ENCODE peak calls at places on chromosome 18, in ten cellular contexts. G, M, A, Y, W, I, Z, J, O and F are unnamed samples.

GRCh38 chr18:995641-996040 is 91.0 kb downstream of the ADCYAP1 start:
- DNase-seq in G (peak), M (no peak), A (no peak), Y (no peak), W (no peak), I (no peak), Z (no peak), J (no peak), O (no peak), F (peak)

GRCh38 chr18:48688961-48689360 is 150.1 kb downstream of the CTIF start:
- DNase-seq in G (no peak), M (no peak), A (no peak), Y (no peak), W (peak), I (peak), Z (no peak), J (no peak), O (no peak), F (no peak)

GRCh38 chr18:56298935-56299334 is 339.5 kb downstream of the TXNL1 start:
- DNase-seq in G (peak), M (no peak), A (no peak), Y (no peak), W (no peak), I (no peak), Z (no peak), J (no peak), O (no peak), F (peak)

GRCh38 chr18:65568866-65569265 is 181.9 kb upstream of the CDH7 start:
- DNase-seq in G (no peak), M (no peak), A (no peak), Y (no peak), W (no peak), I (no peak), Z (no peak), J (no peak), O (no peak), F (no peak)

GRCh38 chr18:57025525-57025924 is 121.4 kb upstream of the BOD1L2 start:
- DNase-seq in G (no peak), M (no peak), A (no peak), Y (no peak), W (no peak), I (no peak), Z (no peak), J (no peak), O (no peak), F (no peak)

GRCh38 chr18:42131044-42131939 is 176.3 kb downstream of the PIK3C3 start:
- DNase-seq in G (no peak), M (peak), A (no peak), Y (no peak), W (no peak), I (no peak), Z (no peak), J (no peak), O (no peak), F (no peak)

GRCh38 chr18:70046796-70047195 is 99.1 kb upstream of the CD226 start:
- DNase-seq in G (no peak), M (no peak), A (no peak), Y (no peak), W (no peak), I (no peak), Z (no peak), J (no peak), O (no peak), F (no peak)

GRCh38 chr18:3148930-3149535 is 70.7 kb downstream of the MYOM1 start:
- DNase-seq in G (peak), M (no peak), A (no peak), Y (no peak), W (no peak), I (no peak), Z (no peak), J (peak), O (no peak), F (peak)

GRCh38 chr18:79875931-79876461 is 75.5 kb downstream of the SLC66A2 start:
- DNase-seq in G (no peak), M (no peak), A (no peak), Y (no peak), W (no peak), I (no peak), Z (no peak), J (no peak), O (no peak), F (no peak)

GRCh38 chr18:3075491-3075890 is 62.5 kb upstream of the LPIN2 start:
- DNase-seq in G (no peak), M (no peak), A (no peak), Y (no peak), W (no peak), I (no peak), Z (no peak), J (no peak), O (no peak), F (no peak)

GRCh38 chr18:23259701-23260661 is 124.7 kb downstream of the CABLES1 start:
- DNase-seq in G (peak), M (peak), A (peak), Y (peak), W (peak), I (peak), Z (no peak), J (no peak), O (peak), F (peak)

GRCh38 chr18:74281011-74281638 is 10.6 kb downstream of the CYB5A start:
- DNase-seq in G (no peak), M (no peak), A (no peak), Y (no peak), W (no peak), I (no peak), Z (no peak), J (no peak), O (no peak), F (no peak)